ENCODE peak calls at places on chromosome 2, in four cellular contexts. J is IMR-90, O is thyroid gland, B is transverse colon. E is an unnamed sample.

GRCh38 chr2:70301344-70302194 is at the start of gene FAM136A:
- DNase-seq in B (peak), J (peak), O (peak), E (peak)

GRCh38 chr2:6879011-6879410 is 1.4 kb downstream of the RSAD2 start:
- DNase-seq in B (no peak), O (no peak), J (no peak), E (no peak)

GRCh38 chr2:26274058-26274613 is 29.4 kb downstream of the HADHB start:
- DNase-seq in J (peak), O (peak), B (peak), E (peak)

GRCh38 chr2:193518061-193518817 is 1323.5 kb upstream of the TMEFF2 start:
- DNase-seq in B (no peak), O (no peak), J (peak), E (no peak)

GRCh38 chr2:237558918-237559645 is 7.3 kb upstream of the PRLH start:
- DNase-seq in J (peak), B (peak), O (peak), E (peak)

GRCh38 chr2:186486651-186487647 is 889 bp downstream of the ZC3H15 start:
- DNase-seq in J (peak), O (no peak), B (no peak), E (no peak)

GRCh38 chr2:111239107-111239506 is 118.4 kb downstream of the BCL2L11 start:
- DNase-seq in O (no peak), B (no peak), J (no peak), E (no peak)

GRCh38 chr2:119011162-119011909 is 69.3 kb downstream of the MARCO start:
- DNase-seq in J (peak), B (peak), O (peak), E (peak)

GRCh38 chr2:112540906-112541305 is 1.4 kb upstream of the POLR1B start:
- DNase-seq in O (no peak), J (no peak), B (no peak), E (no peak)

GRCh38 chr2:144111443-144111842 is 408.5 kb downstream of the ZEB2 start:
- DNase-seq in B (no peak), J (peak), O (no peak), E (no peak)

GRCh38 chr2:8674420-8675009 is 7.3 kb upstream of the ID2 start:
- DNase-seq in J (no peak), O (no peak), B (no peak), E (no peak)

GRCh38 chr2:146131048-146131447 is 1611.1 kb upstream of the ZEB2 start:
- DNase-seq in J (no peak), O (no peak), B (no peak), E (no peak)

GRCh38 chr2:31254237-31255203 is 20.6 kb downstream of the EHD3 start:
- DNase-seq in O (no peak), B (no peak), J (no peak), E (no peak)

GRCh38 chr2:175207741-175208438 is 26.4 kb upstream of the ATP5MC3 start:
- DNase-seq in B (peak), O (peak), J (no peak), E (peak)

GRCh38 chr2:13662055-13662454 is 945.3 kb downstream of the TRIB2 start:
- DNase-seq in J (peak), B (no peak), O (no peak), E (no peak)

GRCh38 chr2:171160119-171160629 is 519 bp downstream of the TLK1 start:
- DNase-seq in B (peak), O (peak), J (peak), E (peak)

GRCh38 chr2:37156857-37157714 is at the start of gene EIF2AK2:
- DNase-seq in J (peak), O (peak), B (peak), E (peak)

GRCh38 chr2:86625096-86625495 is 1.4 kb upstream of the RNF103 start:
- DNase-seq in O (no peak), B (no peak), J (no peak), E (no peak)

GRCh38 chr2:86441789-86442641 is 844 bp downstream of the KDM3A start:
- DNase-seq in J (peak), B (peak), O (peak), E (peak)

GRCh38 chr2:133718688-133719201 is 150.5 kb upstream of the NCKAP5 start:
- DNase-seq in B (no peak), O (no peak), J (peak), E (no peak)

GRCh38 chr2:164972216-164972615 is 16.9 kb upstream of the SLC38A11 start:
- DNase-seq in B (no peak), O (no peak), J (no peak), E (no peak)

GRCh38 chr2:151946856-151947523 is 118.8 kb upstream of the ARL5A start:
- DNase-seq in B (peak), J (peak), O (peak), E (peak)

GRCh38 chr2:235949567-235950472 is 218.4 kb downstream of the GBX2 start:
- DNase-seq in O (no peak), J (no peak), B (no peak), E (no peak)

GRCh38 chr2:99707592-99707991 is 217.8 kb upstream of the REV1 start:
- DNase-seq in B (no peak), J (peak), O (no peak), E (no peak)

GRCh38 chr2:101150306-101151140 is 659 bp downstream of the TBC1D8 start:
- DNase-seq in O (peak), J (no peak), B (peak), E (peak)

GRCh38 chr2:68734688-68735525 is at the start of gene ARHGAP25:
- DNase-seq in O (no peak), B (peak), J (no peak), E (no peak)
- H3K4me3 ChIP-seq in O (no peak), B (no peak), J (no peak), E (no peak)

DNA sequence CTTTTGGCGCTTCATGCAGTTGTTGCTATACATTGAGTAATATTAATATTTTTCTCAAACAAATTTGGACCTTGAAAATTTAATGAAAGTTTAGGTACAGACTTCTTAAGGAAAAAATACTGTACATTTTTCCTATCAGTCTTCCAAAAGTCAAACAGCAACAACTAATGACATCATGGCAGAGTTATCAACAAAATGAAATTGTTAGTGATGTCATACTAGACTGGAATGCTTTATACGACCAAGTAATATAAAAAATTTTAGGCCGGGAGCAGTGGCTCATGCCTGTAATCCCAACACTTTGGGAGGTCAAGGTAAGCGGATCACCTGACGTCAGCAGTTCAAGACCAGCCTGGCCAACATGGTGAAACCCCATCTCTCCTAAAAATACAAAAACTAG is 12.0 kb upstream of the STPG4 start:
- DNase-seq in J (no peak), O (no peak), B (no peak), E (no peak)
- TF ChIP-seq POLR2A in J (no peak), O (no peak), B (no peak), E (no peak)

DNA sequence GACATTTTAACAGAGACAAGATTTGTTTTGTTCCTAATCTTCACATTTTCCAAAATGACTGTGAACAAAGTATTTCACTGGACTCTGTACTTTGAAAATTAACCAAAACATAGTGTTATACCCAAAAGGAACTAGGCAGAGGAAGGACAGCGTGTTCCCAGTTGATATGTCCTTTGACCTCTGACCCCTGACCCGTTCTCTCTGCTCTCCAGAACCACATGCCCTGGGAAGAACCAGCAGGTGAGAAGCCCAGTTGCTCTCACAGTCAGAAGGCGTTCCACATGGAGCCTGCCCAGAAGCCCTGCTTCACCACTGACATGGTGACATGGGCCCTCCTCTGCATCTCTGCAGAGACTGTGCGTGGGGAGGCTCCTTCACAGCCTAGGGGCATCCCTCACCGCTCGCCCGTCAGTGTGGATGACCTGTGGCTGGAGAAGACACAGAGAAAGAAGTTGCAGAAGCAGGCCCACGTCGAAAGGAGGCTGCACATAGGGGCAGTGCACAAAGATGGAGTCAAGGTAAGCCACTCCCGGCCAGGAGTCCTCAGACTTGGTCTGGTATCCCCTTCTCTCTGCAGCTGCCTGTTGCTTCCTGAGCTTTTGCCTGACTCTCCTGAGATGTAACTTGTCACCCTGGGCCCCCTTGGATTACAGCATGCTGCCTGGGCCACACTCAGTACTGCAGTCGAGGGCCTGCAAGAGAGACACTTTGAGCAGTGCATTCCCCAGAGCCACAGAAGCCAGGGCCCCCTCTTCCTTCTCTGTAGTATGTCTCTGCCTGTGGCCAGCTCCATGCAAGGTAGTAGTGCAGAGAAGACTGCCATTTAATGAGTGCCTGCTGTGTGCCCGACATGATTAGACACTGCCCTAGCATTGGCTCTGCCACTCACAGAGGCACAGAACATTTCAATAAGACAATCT is 94.3 kb downstream of the ARHGEF4 start:
- DNase-seq in B (no peak), J (no peak), O (no peak), E (no peak)
- H3K4me3 ChIP-seq in B (no peak), J (no peak), O (no peak), E (no peak)

GRCh38 chr2:210558708-210559107 is 2.3 kb downstream of the CPS1 start:
- DNase-seq in B (no peak), J (no peak), O (no peak), E (no peak)
- TF ChIP-seq POLR2A in B (no peak), J (no peak), O (no peak), E (no peak)

GRCh38 chr2:11743846-11744553 is 2.4 kb upstream of the LPIN1 start:
- DNase-seq in B (peak), O (peak), J (peak), E (peak)
- H3K4me3 ChIP-seq in B (no peak), O (no peak), J (peak), E (no peak)

GRCh38 chr2:143030127-143030526 is 99.1 kb upstream of the ARHGAP15 start:
- DNase-seq in O (no peak), B (no peak), J (peak), E (no peak)
- TF ChIP-seq POLR2A in O (no peak), B (no peak), J (no peak), E (no peak)

DNA sequence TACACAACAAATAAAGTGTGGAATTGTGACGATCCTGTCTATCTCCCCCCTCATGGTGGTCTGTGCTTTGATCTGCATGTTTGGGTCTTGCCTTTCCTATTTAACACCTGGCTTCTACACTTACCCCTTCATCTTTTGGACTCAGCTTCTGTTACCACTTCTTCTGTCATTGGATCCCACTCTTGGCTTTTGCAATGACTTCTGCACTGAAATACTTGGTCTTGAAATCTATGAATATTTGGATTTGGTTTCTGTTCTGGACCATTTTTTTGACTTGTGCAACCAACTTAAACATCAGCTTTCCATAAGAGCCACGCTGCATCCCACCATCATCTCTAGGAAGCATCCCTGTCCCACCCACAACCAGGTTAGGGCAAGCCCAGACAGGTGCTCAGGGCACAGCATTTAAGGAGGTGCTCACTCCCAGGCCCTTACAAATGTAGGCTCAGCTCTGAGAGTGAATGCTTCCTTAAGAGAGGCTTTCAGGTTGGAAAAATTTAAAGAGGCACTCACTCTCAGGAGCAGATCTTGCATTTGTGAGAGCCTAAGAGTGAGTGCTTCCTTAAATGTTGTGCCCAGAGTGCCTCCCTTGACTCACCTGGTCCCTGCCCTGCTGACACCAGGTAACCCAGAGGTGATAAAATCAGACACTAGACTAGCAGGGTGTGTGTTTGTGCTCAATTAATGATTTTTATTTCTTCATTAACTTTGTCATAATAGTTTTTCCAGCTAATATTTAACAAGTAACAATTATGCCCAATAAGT is 124.5 kb upstream of the SH3BP4 start:
- DNase-seq in B (no peak), O (no peak), J (no peak), E (no peak)
- H3K4me3 ChIP-seq in B (no peak), O (no peak), J (no peak), E (no peak)

DNA sequence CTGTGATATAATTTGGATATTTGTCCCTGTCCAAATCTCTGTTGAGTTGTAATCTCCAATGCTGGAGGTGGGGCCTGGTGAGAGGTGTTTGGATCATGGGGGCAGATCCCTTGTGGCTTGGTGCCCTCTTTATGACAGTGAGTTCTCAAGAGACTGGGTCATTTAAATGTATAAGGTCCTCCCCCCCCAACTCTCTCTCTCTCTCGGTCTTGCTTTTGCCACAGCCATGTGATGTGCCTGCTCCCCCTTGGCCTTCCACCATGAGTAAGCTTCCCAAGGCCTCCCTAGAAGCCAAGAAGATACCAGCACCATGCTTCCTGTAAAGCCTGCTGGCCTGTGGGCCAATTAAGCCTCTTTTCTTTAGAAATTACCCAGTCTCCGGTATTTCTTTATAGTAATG is 58.6 kb downstream of the FN1 start:
- DNase-seq in O (no peak), J (peak), B (no peak), E (no peak)
- TF ChIP-seq POLR2A in O (no peak), J (peak), B (no peak), E (no peak)

DNA sequence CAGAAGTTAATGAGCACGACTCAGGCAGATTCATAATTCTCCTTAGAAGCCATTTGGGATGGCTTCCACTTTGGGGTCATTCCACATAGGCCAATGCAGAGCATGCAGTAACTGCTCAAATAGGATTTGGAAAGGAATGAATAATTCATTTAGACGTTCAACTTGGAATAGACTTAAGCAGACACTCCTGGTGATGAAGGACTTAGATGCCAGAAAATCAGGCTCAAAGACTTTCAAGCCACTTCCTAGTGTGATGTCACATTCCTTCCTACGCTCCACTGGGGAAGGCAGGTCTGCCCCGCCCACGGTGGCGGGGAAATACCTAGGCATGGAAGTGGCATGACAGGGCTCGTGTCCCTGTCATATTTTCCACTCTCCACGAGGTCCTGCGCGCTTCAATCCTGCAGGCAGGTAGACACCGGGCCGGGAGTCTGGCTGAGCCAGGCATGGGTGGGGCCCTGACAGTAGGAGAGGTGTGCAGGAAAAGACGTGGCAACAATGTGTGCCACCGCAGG is at the start of gene IL1RL2:
- DNase-seq in J (no peak), B (peak), O (peak), E (no peak)
- H3K4me3 ChIP-seq in J (peak), B (peak), O (peak), E (no peak)

DNA sequence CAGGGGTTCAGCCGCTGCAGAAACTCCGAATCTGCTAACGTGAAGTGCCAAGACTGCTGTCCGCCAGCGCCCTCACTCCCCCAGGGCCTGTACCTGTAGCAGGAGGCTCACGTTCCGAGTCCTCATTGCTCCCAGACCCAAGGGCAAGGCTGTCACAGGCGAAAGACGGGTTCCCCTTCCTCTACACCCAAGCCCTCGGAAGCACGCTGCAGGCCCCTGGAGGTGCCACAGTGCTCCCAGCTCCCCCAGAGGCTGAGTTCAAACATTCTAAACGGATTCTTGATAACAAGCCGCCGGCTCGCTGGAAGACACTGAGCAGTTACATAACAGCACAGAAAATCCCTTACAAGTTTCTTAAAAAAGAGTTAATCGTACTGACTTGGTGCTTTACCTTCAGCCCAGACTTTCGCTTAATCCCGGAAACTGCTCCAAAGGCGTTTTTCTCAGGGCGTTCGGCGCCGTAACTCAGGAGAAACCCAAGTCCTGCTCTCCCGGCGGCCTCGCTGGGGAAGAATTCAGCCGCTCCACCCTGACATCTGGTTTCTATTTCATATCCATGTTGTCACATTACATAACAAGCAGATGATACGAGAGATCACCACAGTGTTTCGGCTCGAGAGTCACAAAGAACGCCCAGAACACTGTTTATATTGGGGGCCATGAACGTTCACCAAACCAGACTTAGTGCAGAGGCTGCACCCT is 92.0 kb downstream of the HDAC4 start:
- DNase-seq in O (no peak), B (peak), J (peak), E (no peak)
- TF ChIP-seq POLR2A in O (no peak), B (peak), J (peak), E (no peak)